ENCODE peak calls at places on chromosomes 3 and 15, in nine cellular contexts. E is globus pallidus; C is activated naive CD4-positive, alpha-beta T cell treated with anti-CD3 and anti-CD28 coated beads for 36 hours; U is brain microvascular endothelial cell; O is stimulated activated naive CD8-positive, alpha-beta T cell treated with anti-CD3 and anti-CD28 coated beads, Interleukin-15, Interleukin-2, amounts not matched to agents 100 U/mL and 50 U/mL, for 24 hours; K is LHCN-M2; M is HS-5; G is iris pigment epithelial cell; T is H4. J is an unnamed sample.

GRCh38 chr3:102747611-102748010 is 312.8 kb downstream of the ZPLD1 start:
- DNase-seq in C (no peak), E (no peak), K (no peak), G (no peak), O (no peak), M (no peak), T (no peak), U (no peak), J (no peak)

GRCh38 chr3:69354948-69355347 is 30.9 kb downstream of the FRMD4B start:
- DNase-seq in E (peak; percentile 69), C (no peak), T (no peak), U (peak; percentile 34), G (no peak), M (no peak), K (no peak), O (no peak), J (no peak)

GRCh38 chr3:105473521-105474223 is 107.0 kb downstream of the ALCAM start:
- DNase-seq in U (peak; percentile 88), K (peak; percentile 87), C (no peak), T (peak; percentile 26), O (no peak), E (peak; percentile 57), M (peak; percentile 45), G (peak; percentile 98), J (no peak)

GRCh38 chr3:9204253-9205005 is 45.0 kb downstream of the SRGAP3 start:
- DNase-seq in U (no peak), K (no peak), G (no peak), C (no peak), M (no peak), O (no peak), T (no peak), E (peak; percentile 82), J (no peak)

GRCh38 chr3:43995078-43995928 is 246.4 kb upstream of the TOPAZ1 start:
- DNase-seq in C (peak; percentile 40), U (no peak), K (peak; percentile 51), T (no peak), E (no peak), G (peak; percentile 11), O (peak; percentile 28), M (peak; percentile 32), J (peak; percentile 56)

GRCh38 chr15:63156086-63156707 is 1.1 kb downstream of the RPS27L start:
- DNase-seq in E (peak; percentile 44), U (no peak), T (no peak), C (no peak), G (no peak), M (no peak), K (no peak), O (no peak), J (no peak)

GRCh38 chr15:76844096-76844495 is 61.0 kb downstream of the SCAPER start:
- DNase-seq in E (no peak), M (no peak), T (no peak), O (no peak), C (no peak), U (no peak), G (peak; percentile 31), K (peak; percentile 45), J (no peak)

GRCh38 chr3:43017038-43017437 is 37.9 kb downstream of the GASK1A start:
- DNase-seq in C (no peak), T (no peak), O (no peak), U (no peak), K (no peak), E (no peak), M (no peak), G (no peak), J (no peak)

J was measured in activated CD8-positive, alpha-beta T cell treated with anti-CD3 and anti-CD28 coated beads, Interleukin-2, amount 10 ng/mL, durations not matched to agents 7 days and 5 days.